ENCODE peak calls at places on chromosome 6, in seven cellular contexts. H is AG20443; L is stimulated activated CD8-positive, alpha-beta memory T cell treated with anti-CD3 and anti-CD28 coated beads, Interleukin-15, amount 100 ng/mL, for 4 hours; E is A172; R is EL; V is thoracic aorta; A is fibroblast of lung. Q is an unnamed sample.

GRCh38 chr6:22399693-22400092 is 102.9 kb upstream of the PRL start:
- DNase-seq in H (peak; percentile 62), V (no peak), A (peak; percentile 19), R (peak; percentile 38), L (no peak), E (peak; percentile 48), Q (no peak)

GRCh38 chr6:145903356-145904102 is 60.6 kb downstream of the SHPRH start:
- DNase-seq in R (peak; percentile 31), L (no peak), E (no peak), H (no peak), A (peak; percentile 69), V (no peak), Q (no peak)

GRCh38 chr6:39824030-39824926 is 32.1 kb downstream of the DAAM2 start:
- DNase-seq in V (no peak), L (no peak), A (no peak), H (no peak), E (no peak), R (no peak), Q (no peak)

GRCh38 chr6:129104131-129104530 is 221.2 kb downstream of the LAMA2 start:
- DNase-seq in R (peak; percentile 67), V (no peak), H (peak; percentile 56), L (no peak), E (no peak), A (peak; percentile 67), Q (no peak)

GRCh38 chr6:40344566-40345185 is 242.5 kb downstream of the LRFN2 start:
- DNase-seq in A (no peak), V (no peak), L (no peak), H (no peak), E (no peak), R (no peak), Q (no peak)

GRCh38 chr6:14797875-14798593 is 447.8 kb upstream of the JARID2 start:
- DNase-seq in A (no peak), R (no peak), H (no peak), V (no peak), L (no peak), E (no peak), Q (no peak)

GRCh38 chr6:28140616-28141015 is 1.1 kb upstream of the ZKSCAN8 start:
- DNase-seq in L (no peak), H (no peak), E (no peak), A (no peak), V (no peak), R (no peak), Q (no peak)

GRCh38 chr6:83071023-83071422 is 3.6 kb downstream of the DOP1A start:
- DNase-seq in A (no peak), L (no peak), V (no peak), R (no peak), H (no peak), E (no peak), Q (no peak)

GRCh38 chr6:131250121-131250520 is 114.9 kb downstream of the AKAP7 start:
- DNase-seq in A (peak; percentile 62), V (no peak), L (no peak), H (peak; percentile 66), R (peak; percentile 47), E (peak; percentile 32), Q (no peak)

GRCh38 chr6:113734886-113735481 is 122.2 kb upstream of the MARCKS start:
- DNase-seq in H (peak; percentile 44), V (no peak), R (no peak), L (no peak), E (peak; percentile 26), A (peak; percentile 34), Q (no peak)

GRCh38 chr6:73308712-73309533 is 45.2 kb downstream of the DPPA5 start:
- DNase-seq in A (peak; percentile 51), V (no peak), L (no peak), E (peak; percentile 19), R (peak; percentile 31), H (peak; percentile 13), Q (no peak)

GRCh38 chr6:57017069-57017468 is 29.4 kb upstream of the KIAA1586 start:
- DNase-seq in R (no peak), V (no peak), H (no peak), L (no peak), E (no peak), A (peak; percentile 31), Q (no peak)

GRCh38 chr6:8627085-8627861 is 191.9 kb upstream of the SLC35B3 start:
- DNase-seq in V (no peak), E (peak; percentile 25), L (no peak), A (peak; percentile 4), R (peak; percentile 78), H (no peak), Q (no peak)

GRCh38 chr6:158793432-158793831 is 25.7 kb downstream of the EZR start:
- DNase-seq in R (peak; percentile 57), H (peak; percentile 57), A (peak; percentile 69), V (no peak), L (no peak), E (peak; percentile 38), Q (no peak)

GRCh38 chr6:97195117-97195516 is 87.9 kb downstream of the MMS22L start:
- DNase-seq in R (no peak), L (no peak), H (no peak), V (no peak), E (no peak), A (peak; percentile 28), Q (no peak)

GRCh38 chr6:123332070-123332469 is 304.7 kb downstream of the TRDN start:
- DNase-seq in R (no peak), H (no peak), V (no peak), A (no peak), E (no peak), L (no peak), Q (no peak)

GRCh38 chr6:129206761-129207330 is 323.9 kb downstream of the LAMA2 start:
- DNase-seq in V (no peak), E (no peak), A (no peak), H (peak; percentile 27), R (no peak), L (no peak), Q (no peak)

GRCh38 chr6:26270903-26271639 is 93.9 kb upstream of the BTN3A2 start:
- DNase-seq in L (peak; percentile 73), E (no peak), A (peak; percentile 93), V (no peak), R (peak; percentile 95), H (peak; percentile 90), Q (no peak)

GRCh38 chr6:166952122-166952521 is 4.2 kb downstream of the RNASET2 start:
- DNase-seq in H (no peak), E (no peak), V (no peak), R (no peak), A (no peak), L (no peak), Q (no peak)

GRCh38 chr6:46983007-46983411 is 59.1 kb downstream of the ADGRF1 start:
- DNase-seq in L (no peak), V (no peak), E (no peak), A (no peak), H (peak; percentile 22), R (peak; percentile 76), Q (no peak)

GRCh38 chr6:155782320-155782730 is 326.7 kb upstream of the NOX3 start:
- DNase-seq in A (peak; percentile 70), E (peak; percentile 97), L (no peak), V (no peak), H (peak; percentile 57), R (peak; percentile 95), Q (no peak)

GRCh38 chr6:151240036-151240685 is 394 bp downstream of the AKAP12 start:
- DNase-seq in L (peak; percentile 5), H (peak; percentile 93), V (peak; percentile 60), A (peak; percentile 83), R (peak; percentile 80), E (peak; percentile 76), Q (no peak)

GRCh38 chr6:16132909-16133308 is 4.0 kb downstream of the MYLIP start:
- DNase-seq in E (no peak), H (no peak), R (no peak), L (no peak), V (no peak), A (no peak), Q (no peak)

GRCh38 chr6:151551223-151551857 is 57.5 kb downstream of the CCDC170 start:
- DNase-seq in H (no peak), V (no peak), R (no peak), E (no peak), A (no peak), L (no peak), Q (no peak)

GRCh38 chr6:14222956-14223355 is 105.4 kb downstream of the CD83 start:
- DNase-seq in L (no peak), R (no peak), H (no peak), E (no peak), A (no peak), V (no peak), Q (no peak)

GRCh38 chr6:136890986-136891385 is 31.1 kb upstream of the SLC35D3 start:
- DNase-seq in L (no peak), A (no peak), E (no peak), V (no peak), R (no peak), H (no peak), Q (no peak)

GRCh38 chr6:100461273-100461919 is 3.3 kb downstream of the SIM1 start:
- DNase-seq in H (peak; percentile 83), L (no peak), E (peak; percentile 21), V (no peak), R (peak; percentile 80), A (no peak), Q (no peak)

GRCh38 chr6:88074791-88075190 is 27.1 kb downstream of the SPACA1 start:
- DNase-seq in L (no peak), V (no peak), H (no peak), A (no peak), R (no peak), E (no peak), Q (no peak)

GRCh38 chr6:15296735-15297134 is 50.9 kb downstream of the JARID2 start:
- DNase-seq in H (no peak), L (no peak), R (no peak), V (no peak), E (no peak), A (no peak), Q (no peak)

GRCh38 chr6:108589244-108589730 is 28.6 kb downstream of the FOXO3 start:
- DNase-seq in L (no peak), A (peak; percentile 82), E (peak; percentile 56), H (peak; percentile 25), V (peak; percentile 71), R (peak; percentile 69), Q (no peak)